ENCODE peak calls at places on chromosomes 16 and 17, in five cellular contexts. One of them, this sample, is unnamed.

GRCh38 chr16:30588651-30589050 is 3.2 kb upstream of the ZNF785 start:
- DNase-seq in progenitor cell of endocrine pancreas: no peak
- DNase-seq in AG09309: no peak
- DNase-seq in activated CD8-positive, alpha-beta T cell treated with anti-CD3 and anti-CD28 coated beads for 36 hours: no peak
- DNase-seq in stomach: no peak
- DNase-seq in this sample: no peak

GRCh38 chr16:28279006-28279405 is 13.3 kb upstream of the SBK1 start:
- DNase-seq in progenitor cell of endocrine pancreas: no peak
- DNase-seq in AG09309: no peak
- DNase-seq in activated CD8-positive, alpha-beta T cell treated with anti-CD3 and anti-CD28 coated beads for 36 hours: peak; percentile 57
- DNase-seq in stomach: no peak
- DNase-seq in this sample: no peak

GRCh38 chr16:27426423-27427408 is 24.7 kb downstream of the IL21R start:
- DNase-seq in progenitor cell of endocrine pancreas: peak; percentile 6
- DNase-seq in AG09309: peak; percentile 59
- DNase-seq in activated CD8-positive, alpha-beta T cell treated with anti-CD3 and anti-CD28 coated beads for 36 hours: peak; percentile 90
- DNase-seq in stomach: peak; percentile 26
- DNase-seq in this sample: peak; percentile 81

GRCh38 chr16:7513429-7513828 is 180.8 kb downstream of the RBFOX1 start:
- DNase-seq in progenitor cell of endocrine pancreas: no peak
- DNase-seq in AG09309: no peak
- DNase-seq in activated CD8-positive, alpha-beta T cell treated with anti-CD3 and anti-CD28 coated beads for 36 hours: peak; percentile 30
- DNase-seq in stomach: no peak
- DNase-seq in this sample: no peak

GRCh38 chr17:16516594-16517018 is 24.6 kb upstream of the LRRC75A start:
- DNase-seq in progenitor cell of endocrine pancreas: no peak
- DNase-seq in AG09309: no peak
- DNase-seq in activated CD8-positive, alpha-beta T cell treated with anti-CD3 and anti-CD28 coated beads for 36 hours: no peak
- DNase-seq in stomach: no peak
- DNase-seq in this sample: no peak

GRCh38 chr16:53084141-53084541 is 29.4 kb downstream of the CHD9 start:
- DNase-seq in progenitor cell of endocrine pancreas: no peak
- DNase-seq in AG09309: no peak
- DNase-seq in activated CD8-positive, alpha-beta T cell treated with anti-CD3 and anti-CD28 coated beads for 36 hours: no peak
- DNase-seq in stomach: no peak
- DNase-seq in this sample: no peak

GRCh38 chr16:68130520-68130919 is 45.4 kb downstream of the NFATC3 start:
- DNase-seq in progenitor cell of endocrine pancreas: no peak
- DNase-seq in AG09309: no peak
- DNase-seq in activated CD8-positive, alpha-beta T cell treated with anti-CD3 and anti-CD28 coated beads for 36 hours: no peak
- DNase-seq in stomach: no peak
- DNase-seq in this sample: no peak

GRCh38 chr16:49461517-49461951 is 87.9 kb downstream of the C16orf78 start:
- DNase-seq in progenitor cell of endocrine pancreas: no peak
- DNase-seq in AG09309: no peak
- DNase-seq in activated CD8-positive, alpha-beta T cell treated with anti-CD3 and anti-CD28 coated beads for 36 hours: no peak
- DNase-seq in stomach: peak; percentile 2
- DNase-seq in this sample: no peak

GRCh38 chr17:30113213-30113612 is 3.4 kb upstream of the NSRP1 start:
- DNase-seq in progenitor cell of endocrine pancreas: no peak
- DNase-seq in AG09309: no peak
- DNase-seq in activated CD8-positive, alpha-beta T cell treated with anti-CD3 and anti-CD28 coated beads for 36 hours: peak; percentile 53
- DNase-seq in stomach: peak; percentile 65
- DNase-seq in this sample: no peak

GRCh38 chr17:75878174-75878998 is at the start of gene TRIM47:
- DNase-seq in progenitor cell of endocrine pancreas: no peak
- DNase-seq in AG09309: no peak
- DNase-seq in activated CD8-positive, alpha-beta T cell treated with anti-CD3 and anti-CD28 coated beads for 36 hours: peak; percentile 60
- DNase-seq in stomach: peak; percentile 68
- DNase-seq in this sample: no peak

GRCh38 chr17:76149214-76149613 is 8.2 kb upstream of the FOXJ1 start:
- DNase-seq in progenitor cell of endocrine pancreas: no peak
- DNase-seq in AG09309: no peak
- DNase-seq in activated CD8-positive, alpha-beta T cell treated with anti-CD3 and anti-CD28 coated beads for 36 hours: no peak
- DNase-seq in stomach: no peak
- DNase-seq in this sample: no peak

GRCh38 chr16:55437627-55438026 is 41.4 kb upstream of the MMP2 start:
- DNase-seq in progenitor cell of endocrine pancreas: no peak
- DNase-seq in AG09309: peak; percentile 63
- DNase-seq in activated CD8-positive, alpha-beta T cell treated with anti-CD3 and anti-CD28 coated beads for 36 hours: no peak
- DNase-seq in stomach: no peak
- DNase-seq in this sample: no peak

GRCh38 chr17:15348030-15348429 is 6.6 kb upstream of the TEKT3 start:
- DNase-seq in progenitor cell of endocrine pancreas: no peak
- DNase-seq in AG09309: no peak
- DNase-seq in activated CD8-positive, alpha-beta T cell treated with anti-CD3 and anti-CD28 coated beads for 36 hours: no peak
- DNase-seq in stomach: no peak
- DNase-seq in this sample: no peak

GRCh38 chr16:30346286-30346685 is 8.8 kb downstream of the CD2BP2 start:
- DNase-seq in progenitor cell of endocrine pancreas: no peak
- DNase-seq in AG09309: no peak
- DNase-seq in activated CD8-positive, alpha-beta T cell treated with anti-CD3 and anti-CD28 coated beads for 36 hours: no peak
- DNase-seq in stomach: no peak
- DNase-seq in this sample: no peak

GRCh38 chr16:66953462-66954096 is 7.5 kb upstream of the CES3 start:
- DNase-seq in progenitor cell of endocrine pancreas: no peak
- DNase-seq in AG09309: no peak
- DNase-seq in activated CD8-positive, alpha-beta T cell treated with anti-CD3 and anti-CD28 coated beads for 36 hours: no peak
- DNase-seq in stomach: peak; percentile 28
- DNase-seq in this sample: no peak

GRCh38 chr16:50809561-50809960 is 67.7 kb downstream of the CYLD start:
- DNase-seq in progenitor cell of endocrine pancreas: no peak
- DNase-seq in AG09309: no peak
- DNase-seq in activated CD8-positive, alpha-beta T cell treated with anti-CD3 and anti-CD28 coated beads for 36 hours: no peak
- DNase-seq in stomach: no peak
- DNase-seq in this sample: peak; percentile 65
- TF ChIP-seq CTCF in progenitor cell of endocrine pancreas: no peak
- TF ChIP-seq CTCF in AG09309: no peak
- TF ChIP-seq CTCF in activated CD8-positive, alpha-beta T cell treated with anti-CD3 and anti-CD28 coated beads for 36 hours: no peak
- TF ChIP-seq CTCF in stomach: no peak
- TF ChIP-seq CTCF in this sample: no peak

DNA sequence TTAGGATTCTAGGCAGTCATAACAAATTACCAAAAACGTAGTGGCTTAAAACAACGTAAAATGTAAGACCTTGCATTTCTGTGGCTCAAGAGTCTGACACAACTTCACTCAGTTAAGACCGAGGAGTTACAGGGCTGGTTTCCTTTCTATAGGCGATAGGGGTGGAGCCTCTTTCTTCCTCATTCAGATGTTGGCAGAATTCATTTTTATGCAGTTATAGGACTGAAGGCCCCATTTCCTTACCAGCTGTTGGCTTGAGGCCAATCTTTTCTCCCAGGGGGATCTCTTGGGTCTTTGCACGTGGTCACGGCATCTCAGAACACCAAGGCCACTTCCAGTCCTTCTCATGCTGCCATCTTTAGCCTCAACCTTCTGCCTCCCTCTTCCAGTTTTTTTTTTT is 145.2 kb downstream of the KCNJ2 start:
- DNase-seq in progenitor cell of endocrine pancreas: no peak
- DNase-seq in AG09309: no peak
- DNase-seq in activated CD8-positive, alpha-beta T cell treated with anti-CD3 and anti-CD28 coated beads for 36 hours: no peak
- DNase-seq in stomach: no peak
- DNase-seq in this sample: no peak
- TF ChIP-seq CTCF in progenitor cell of endocrine pancreas: no peak
- TF ChIP-seq CTCF in AG09309: no peak
- TF ChIP-seq CTCF in activated CD8-positive, alpha-beta T cell treated with anti-CD3 and anti-CD28 coated beads for 36 hours: no peak
- TF ChIP-seq CTCF in stomach: no peak
- TF ChIP-seq CTCF in this sample: no peak

DNA sequence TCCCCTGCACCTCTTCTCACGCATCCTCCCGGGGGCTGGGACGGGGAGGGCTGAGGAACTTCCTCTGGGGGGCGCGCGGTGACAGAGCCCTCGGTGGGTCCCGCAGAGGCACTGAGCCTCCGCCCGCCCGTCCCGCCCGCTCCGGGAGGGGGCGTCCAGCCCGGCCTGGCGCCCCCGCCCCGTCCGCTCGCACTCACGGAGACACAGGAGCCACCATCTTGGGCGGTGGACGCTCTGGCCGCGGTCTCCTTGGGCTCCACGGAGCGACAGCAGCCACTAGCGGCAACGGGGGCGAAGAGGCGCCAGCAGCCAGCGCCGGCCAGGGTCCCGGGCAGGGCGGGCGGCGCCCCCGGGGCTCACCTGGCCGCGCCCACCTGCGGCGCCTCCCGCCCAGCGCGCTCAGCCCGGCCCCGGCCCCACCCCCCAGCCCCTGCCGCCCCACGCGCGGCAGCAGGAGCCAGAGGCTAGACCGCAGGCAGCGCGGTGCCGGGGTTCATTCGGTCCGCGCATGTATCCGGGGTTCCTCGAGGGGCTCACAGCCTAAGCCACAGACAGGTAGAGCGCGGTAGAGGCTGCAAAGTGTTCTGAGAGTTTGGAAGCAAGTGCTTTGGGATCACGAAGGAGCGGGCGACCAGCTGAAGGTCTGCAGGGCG is at the start of gene C17orf113:
- DNase-seq in progenitor cell of endocrine pancreas: peak; percentile 70
- DNase-seq in AG09309: no peak
- DNase-seq in activated CD8-positive, alpha-beta T cell treated with anti-CD3 and anti-CD28 coated beads for 36 hours: peak; percentile 62
- DNase-seq in stomach: peak; percentile 62
- DNase-seq in this sample: peak; percentile 85
- TF ChIP-seq CTCF in progenitor cell of endocrine pancreas: peak; percentile 61
- TF ChIP-seq CTCF in AG09309: peak; percentile 27
- TF ChIP-seq CTCF in activated CD8-positive, alpha-beta T cell treated with anti-CD3 and anti-CD28 coated beads for 36 hours: peak; percentile 46
- TF ChIP-seq CTCF in stomach: no peak
- TF ChIP-seq CTCF in this sample: peak; percentile 58

DNA sequence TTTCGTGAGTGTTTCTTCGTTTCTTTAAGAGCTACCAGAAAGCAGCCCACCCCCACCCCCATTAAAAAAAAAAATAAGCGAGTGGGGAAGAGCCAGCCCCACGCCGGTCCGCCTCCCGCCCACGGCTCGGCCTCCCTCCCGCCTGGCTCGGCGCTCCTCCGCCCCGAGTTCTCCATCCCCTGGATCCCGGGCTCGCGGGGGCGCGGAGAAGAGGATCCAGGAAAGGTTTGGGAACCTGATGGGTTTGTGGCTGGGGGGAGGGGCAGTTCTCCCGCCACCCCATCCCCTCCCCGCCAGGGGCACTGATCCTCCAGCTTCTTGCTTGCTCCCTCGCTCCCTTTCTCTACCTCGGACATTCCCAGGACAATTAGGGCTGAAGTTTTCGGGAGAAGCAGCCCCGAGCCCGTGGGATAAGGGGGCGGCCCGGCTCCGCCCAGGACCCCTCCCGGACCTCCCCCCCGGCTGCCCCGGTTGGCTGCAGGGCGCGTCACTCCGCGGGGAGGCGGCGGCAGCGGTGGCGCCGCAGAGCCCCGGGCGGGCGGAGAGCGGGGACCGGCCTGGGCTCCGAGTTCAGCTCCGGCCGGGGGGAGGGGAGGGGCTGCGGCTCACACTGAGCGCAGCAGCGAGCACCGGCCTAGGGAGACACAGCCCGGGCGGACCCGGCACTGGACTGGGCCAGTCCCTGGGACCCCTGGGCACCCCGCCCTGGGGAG is 1.0 kb upstream of the SALL1 start:
- DNase-seq in progenitor cell of endocrine pancreas: peak; percentile 71
- DNase-seq in AG09309: peak; percentile 59
- DNase-seq in activated CD8-positive, alpha-beta T cell treated with anti-CD3 and anti-CD28 coated beads for 36 hours: no peak
- DNase-seq in stomach: peak; percentile 34
- DNase-seq in this sample: no peak
- TF ChIP-seq CTCF in progenitor cell of endocrine pancreas: peak; percentile 22
- TF ChIP-seq CTCF in AG09309: peak; percentile 7
- TF ChIP-seq CTCF in activated CD8-positive, alpha-beta T cell treated with anti-CD3 and anti-CD28 coated beads for 36 hours: no peak
- TF ChIP-seq CTCF in stomach: no peak
- TF ChIP-seq CTCF in this sample: no peak

DNA sequence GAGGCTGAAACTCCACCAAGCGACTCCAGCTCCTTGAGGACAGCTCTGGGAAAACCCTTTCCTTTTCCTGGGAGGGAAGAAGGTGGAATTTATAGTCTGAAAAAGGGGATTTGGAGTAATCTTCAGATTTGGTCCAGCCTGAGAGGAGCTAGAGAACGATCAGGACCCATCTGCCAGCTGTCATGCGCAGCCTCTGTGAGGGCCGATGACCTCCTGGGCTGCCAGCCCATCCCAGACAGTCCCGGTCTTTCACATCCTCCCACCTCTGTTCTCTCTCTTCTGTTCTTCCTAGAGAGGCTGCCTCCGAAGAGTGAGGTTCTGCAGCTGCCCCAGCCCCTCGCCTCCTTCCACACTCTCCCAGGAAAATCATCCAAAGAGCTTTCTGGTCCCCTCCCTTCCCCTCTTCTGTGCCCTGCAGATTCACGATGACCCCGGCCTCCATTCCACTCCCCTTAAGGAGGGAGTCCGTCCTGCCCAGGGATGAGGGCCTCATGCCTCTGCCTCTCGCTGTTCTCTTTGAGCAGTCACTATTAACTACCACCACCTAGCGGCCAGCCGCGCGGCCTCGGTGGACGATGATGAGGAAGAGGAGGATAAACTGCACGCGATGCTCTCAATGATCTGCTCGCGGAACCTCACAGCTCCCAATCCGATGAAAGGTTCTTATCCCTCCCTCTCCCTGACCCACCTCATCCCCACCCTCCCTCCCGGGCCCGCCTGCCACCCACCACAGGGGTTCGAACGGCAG is 29.6 kb downstream of the SGSM2 start:
- DNase-seq in progenitor cell of endocrine pancreas: no peak
- DNase-seq in AG09309: no peak
- DNase-seq in activated CD8-positive, alpha-beta T cell treated with anti-CD3 and anti-CD28 coated beads for 36 hours: no peak
- DNase-seq in stomach: no peak
- DNase-seq in this sample: no peak
- TF ChIP-seq CTCF in progenitor cell of endocrine pancreas: peak; percentile 30
- TF ChIP-seq CTCF in AG09309: no peak
- TF ChIP-seq CTCF in activated CD8-positive, alpha-beta T cell treated with anti-CD3 and anti-CD28 coated beads for 36 hours: no peak
- TF ChIP-seq CTCF in stomach: no peak
- TF ChIP-seq CTCF in this sample: no peak

GRCh38 chr17:57106107-57106835 is 21.2 kb downstream of the AKAP1 start:
- DNase-seq in progenitor cell of endocrine pancreas: peak; percentile 15
- DNase-seq in AG09309: no peak
- DNase-seq in activated CD8-positive, alpha-beta T cell treated with anti-CD3 and anti-CD28 coated beads for 36 hours: no peak
- DNase-seq in stomach: no peak
- DNase-seq in this sample: no peak

GRCh38 chr17:57108656-57109392 is 23.8 kb downstream of the AKAP1 start:
- DNase-seq in progenitor cell of endocrine pancreas: no peak
- DNase-seq in AG09309: no peak
- DNase-seq in activated CD8-positive, alpha-beta T cell treated with anti-CD3 and anti-CD28 coated beads for 36 hours: no peak
- DNase-seq in stomach: no peak
- DNase-seq in this sample: no peak

GRCh38 chr17:57107498-57108101 is 22.6 kb downstream of the AKAP1 start:
- DNase-seq in progenitor cell of endocrine pancreas: no peak
- DNase-seq in AG09309: no peak
- DNase-seq in activated CD8-positive, alpha-beta T cell treated with anti-CD3 and anti-CD28 coated beads for 36 hours: no peak
- DNase-seq in stomach: peak; percentile 59
- DNase-seq in this sample: no peak

GRCh38 chr17:57104461-57105175 is 19.6 kb downstream of the AKAP1 start:
- DNase-seq in progenitor cell of endocrine pancreas: no peak
- DNase-seq in AG09309: peak; percentile 48
- DNase-seq in activated CD8-positive, alpha-beta T cell treated with anti-CD3 and anti-CD28 coated beads for 36 hours: no peak
- DNase-seq in stomach: no peak
- DNase-seq in this sample: no peak

DNA sequence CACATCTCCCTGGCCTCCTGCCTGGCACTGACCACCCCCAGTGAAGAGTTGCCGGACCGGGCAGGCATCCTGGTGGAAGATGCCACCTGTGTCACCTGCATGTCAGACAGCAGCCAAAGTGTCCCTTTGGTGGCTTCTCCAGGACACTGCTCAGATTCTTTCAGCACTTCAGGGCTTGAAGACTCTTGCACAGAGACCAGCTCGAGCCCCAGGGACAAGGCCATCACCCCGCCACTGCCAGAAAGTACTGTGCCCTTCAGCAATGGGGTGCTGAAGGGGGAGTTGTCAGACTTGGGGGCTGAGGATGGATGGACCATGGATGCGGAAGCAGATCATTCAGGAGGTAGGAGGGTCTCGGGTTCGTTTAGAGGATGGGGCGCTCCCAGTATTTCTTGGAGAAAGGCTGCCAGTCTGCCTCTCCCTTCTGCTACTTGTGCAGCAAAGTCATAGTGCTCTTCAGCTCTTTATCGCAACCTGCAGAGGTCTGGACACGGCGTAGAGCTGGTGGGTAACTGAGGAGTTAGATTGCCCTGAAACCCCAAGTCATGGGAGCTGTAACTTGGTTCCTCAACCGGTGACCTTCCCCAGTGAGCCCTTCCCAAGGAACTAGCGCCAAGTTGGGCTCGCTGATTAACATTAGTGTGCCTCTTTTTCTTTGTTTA is 21.9 kb downstream of the AKAP1 start:
- DNase-seq in progenitor cell of endocrine pancreas: no peak
- DNase-seq in AG09309: no peak
- DNase-seq in activated CD8-positive, alpha-beta T cell treated with anti-CD3 and anti-CD28 coated beads for 36 hours: no peak
- DNase-seq in stomach: no peak
- DNase-seq in this sample: no peak
- TF ChIP-seq CTCF in progenitor cell of endocrine pancreas: peak; percentile 5
- TF ChIP-seq CTCF in AG09309: no peak
- TF ChIP-seq CTCF in activated CD8-positive, alpha-beta T cell treated with anti-CD3 and anti-CD28 coated beads for 36 hours: no peak
- TF ChIP-seq CTCF in stomach: no peak
- TF ChIP-seq CTCF in this sample: no peak